ENCODE peak calls at places on chromosome 21, in six cellular contexts. One of them, this sample, is unnamed.

GRCh38 chr21:31660134-31660565 is 657 bp downstream of the SOD1 start:
- DNase-seq in CD8-positive, alpha-beta T cell: no peak
- DNase-seq in lower lobe of right lung: no peak
- DNase-seq in psoas muscle: no peak
- DNase-seq in body of pancreas: no peak
- DNase-seq in endothelial cell: peak
- DNase-seq in this sample: peak

GRCh38 chr21:43940672-43941071 is 71.4 kb upstream of the TRAPPC10 start:
- DNase-seq in endothelial cell: no peak
- DNase-seq in CD8-positive, alpha-beta T cell: no peak
- DNase-seq in lower lobe of right lung: no peak
- DNase-seq in psoas muscle: no peak
- DNase-seq in body of pancreas: no peak
- DNase-seq in this sample: no peak

GRCh38 chr21:46650476-46651098 is 15.1 kb downstream of the PRMT2 start:
- DNase-seq in psoas muscle: no peak
- DNase-seq in endothelial cell: no peak
- DNase-seq in CD8-positive, alpha-beta T cell: no peak
- DNase-seq in lower lobe of right lung: no peak
- DNase-seq in body of pancreas: no peak
- DNase-seq in this sample: no peak

GRCh38 chr21:46661211-46661625 is 25.7 kb downstream of the PRMT2 start:
- DNase-seq in lower lobe of right lung: peak
- DNase-seq in psoas muscle: peak
- DNase-seq in CD8-positive, alpha-beta T cell: no peak
- DNase-seq in endothelial cell: peak
- DNase-seq in body of pancreas: peak
- DNase-seq in this sample: peak

GRCh38 chr21:36980280-36981048 is 14.0 kb upstream of the HLCS start:
- DNase-seq in lower lobe of right lung: peak
- DNase-seq in psoas muscle: peak
- DNase-seq in CD8-positive, alpha-beta T cell: no peak
- DNase-seq in body of pancreas: peak
- DNase-seq in endothelial cell: peak
- DNase-seq in this sample: no peak

GRCh38 chr21:41559658-41560599 is 52.0 kb upstream of the TMPRSS2 start:
- DNase-seq in endothelial cell: no peak
- DNase-seq in CD8-positive, alpha-beta T cell: no peak
- DNase-seq in lower lobe of right lung: no peak
- DNase-seq in psoas muscle: no peak
- DNase-seq in body of pancreas: no peak
- DNase-seq in this sample: no peak

GRCh38 chr21:35989185-35989735 is 71.1 kb downstream of the SETD4 start:
- DNase-seq in endothelial cell: no peak
- DNase-seq in CD8-positive, alpha-beta T cell: no peak
- DNase-seq in psoas muscle: peak
- DNase-seq in body of pancreas: no peak
- DNase-seq in lower lobe of right lung: peak
- DNase-seq in this sample: no peak

GRCh38 chr21:41631564-41632461 is 123.9 kb upstream of the TMPRSS2 start:
- DNase-seq in endothelial cell: no peak
- DNase-seq in psoas muscle: no peak
- DNase-seq in lower lobe of right lung: peak
- DNase-seq in CD8-positive, alpha-beta T cell: no peak
- DNase-seq in body of pancreas: peak
- DNase-seq in this sample: no peak

GRCh38 chr21:37149411-37149810 is 76.4 kb downstream of the TTC3 start:
- DNase-seq in endothelial cell: no peak
- DNase-seq in CD8-positive, alpha-beta T cell: no peak
- DNase-seq in body of pancreas: no peak
- DNase-seq in lower lobe of right lung: no peak
- DNase-seq in psoas muscle: no peak
- DNase-seq in this sample: no peak

GRCh38 chr21:46441961-46442498 is 16.7 kb upstream of the DIP2A start:
- DNase-seq in psoas muscle: peak
- DNase-seq in endothelial cell: no peak
- DNase-seq in body of pancreas: no peak
- DNase-seq in lower lobe of right lung: peak
- DNase-seq in CD8-positive, alpha-beta T cell: no peak
- DNase-seq in this sample: no peak

GRCh38 chr21:46024983-46025860 is 43.7 kb downstream of the COL6A1 start:
- DNase-seq in body of pancreas: no peak
- DNase-seq in lower lobe of right lung: no peak
- DNase-seq in CD8-positive, alpha-beta T cell: no peak
- DNase-seq in psoas muscle: no peak
- DNase-seq in endothelial cell: no peak
- DNase-seq in this sample: no peak

GRCh38 chr21:35611752-35612151 is 448.6 kb downstream of the SETD4 start:
- DNase-seq in endothelial cell: no peak
- DNase-seq in psoas muscle: no peak
- DNase-seq in body of pancreas: no peak
- DNase-seq in CD8-positive, alpha-beta T cell: no peak
- DNase-seq in lower lobe of right lung: no peak
- DNase-seq in this sample: no peak

GRCh38 chr21:32834825-32835224 is 63.3 kb upstream of the PAXBP1 start:
- DNase-seq in CD8-positive, alpha-beta T cell: no peak
- DNase-seq in body of pancreas: no peak
- DNase-seq in psoas muscle: no peak
- DNase-seq in lower lobe of right lung: no peak
- DNase-seq in endothelial cell: no peak
- DNase-seq in this sample: no peak

GRCh38 chr21:14773777-14774345 is 227.7 kb upstream of the SAMSN1 start:
- DNase-seq in lower lobe of right lung: peak
- DNase-seq in body of pancreas: peak
- DNase-seq in endothelial cell: peak
- DNase-seq in psoas muscle: peak
- DNase-seq in CD8-positive, alpha-beta T cell: peak
- DNase-seq in this sample: peak
- TF ChIP-seq CTCF in lower lobe of right lung: peak
- TF ChIP-seq CTCF in body of pancreas: peak
- TF ChIP-seq CTCF in endothelial cell: peak
- TF ChIP-seq CTCF in psoas muscle: peak
- TF ChIP-seq CTCF in CD8-positive, alpha-beta T cell: peak
- TF ChIP-seq CTCF in this sample: peak

DNA sequence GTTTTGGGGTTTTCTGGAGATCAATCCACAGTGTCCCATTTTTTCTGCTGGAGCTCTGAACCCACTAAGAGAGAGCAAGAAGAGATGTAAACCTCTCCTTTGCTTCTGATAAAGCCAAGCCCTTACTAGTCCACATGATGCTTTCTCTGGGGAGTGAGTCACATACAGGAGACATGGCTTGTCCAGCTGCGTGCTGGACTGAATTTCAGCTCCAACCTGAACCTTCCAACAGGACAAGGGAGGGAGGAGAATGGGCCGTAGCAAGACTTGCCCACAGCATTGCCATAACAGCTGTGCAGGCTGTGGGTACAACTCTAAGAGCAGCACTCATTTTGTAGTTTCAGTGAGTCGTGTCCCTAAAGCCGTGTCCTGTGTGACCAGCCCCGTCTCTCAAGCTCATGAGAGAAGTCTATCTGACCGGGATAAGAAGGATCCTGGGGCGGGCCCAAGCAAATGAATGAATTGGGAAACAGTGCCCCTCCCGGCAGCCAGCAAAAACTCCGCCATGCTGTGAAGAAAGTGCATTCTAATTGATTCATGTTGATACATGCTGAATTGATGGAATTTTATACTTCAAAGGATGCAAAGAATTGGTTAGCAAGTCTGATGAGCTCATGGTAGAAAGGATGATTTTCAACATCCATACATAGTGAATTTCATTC is 195.2 kb downstream of the GABPA start:
- DNase-seq in body of pancreas: no peak
- DNase-seq in endothelial cell: no peak
- DNase-seq in lower lobe of right lung: no peak
- DNase-seq in psoas muscle: peak
- DNase-seq in CD8-positive, alpha-beta T cell: no peak
- DNase-seq in this sample: no peak
- TF ChIP-seq CTCF in body of pancreas: no peak
- TF ChIP-seq CTCF in endothelial cell: no peak
- TF ChIP-seq CTCF in lower lobe of right lung: no peak
- TF ChIP-seq CTCF in psoas muscle: no peak
- TF ChIP-seq CTCF in CD8-positive, alpha-beta T cell: no peak
- TF ChIP-seq CTCF in this sample: no peak

GRCh38 chr21:28016571-28016970 is 976.1 kb downstream of the LTN1 start:
- DNase-seq in lower lobe of right lung: no peak
- DNase-seq in endothelial cell: no peak
- DNase-seq in body of pancreas: no peak
- DNase-seq in psoas muscle: no peak
- DNase-seq in CD8-positive, alpha-beta T cell: no peak
- DNase-seq in this sample: no peak

GRCh38 chr21:28018213-28018612 is 974.5 kb downstream of the LTN1 start:
- DNase-seq in lower lobe of right lung: no peak
- DNase-seq in CD8-positive, alpha-beta T cell: no peak
- DNase-seq in endothelial cell: no peak
- DNase-seq in psoas muscle: no peak
- DNase-seq in body of pancreas: no peak
- DNase-seq in this sample: no peak

DNA sequence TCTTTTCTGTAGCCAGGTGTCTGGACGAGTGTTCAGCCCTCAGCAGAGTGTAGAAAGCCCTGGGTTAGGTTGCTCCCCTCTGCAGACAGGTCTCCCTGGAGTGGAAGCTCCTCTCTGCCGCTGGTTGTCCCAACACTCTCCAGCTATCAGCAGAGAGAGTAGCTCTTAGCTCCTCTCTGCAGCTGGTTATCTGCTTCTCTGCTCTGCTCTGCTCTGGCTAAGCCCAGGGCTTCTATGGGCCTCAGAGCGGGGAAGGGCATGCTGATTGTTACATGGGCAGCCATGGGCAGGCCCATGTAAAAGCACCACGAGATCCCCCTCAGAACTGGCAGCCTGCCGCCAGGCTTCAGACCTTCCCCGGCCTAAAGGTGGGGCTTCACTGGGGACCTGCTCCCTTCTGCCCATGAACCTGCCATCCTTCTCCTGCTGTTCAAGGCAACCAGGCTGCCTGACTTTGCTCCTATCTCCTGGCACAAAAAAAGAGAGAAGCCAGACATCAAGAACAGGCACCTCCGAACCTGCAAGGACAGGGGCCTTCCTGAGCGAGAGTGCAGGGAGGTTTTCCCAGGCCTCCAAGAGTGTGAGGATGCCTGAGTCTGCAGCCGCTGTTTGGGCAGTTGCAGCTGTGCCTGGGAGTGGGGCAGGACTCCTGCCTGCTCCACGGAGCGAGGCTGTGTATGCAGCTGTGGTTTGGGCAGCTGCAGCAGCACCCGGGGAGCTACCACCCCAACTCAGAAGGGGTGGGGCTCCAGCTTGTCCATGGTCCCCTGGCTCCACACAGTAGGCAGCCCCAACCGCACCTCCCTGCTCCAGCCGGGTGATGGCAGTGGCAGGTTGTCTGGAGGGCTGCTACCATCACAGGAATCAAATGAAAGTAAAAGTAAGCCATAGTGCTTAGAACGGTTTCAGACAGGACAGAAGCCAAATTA is 973.7 kb downstream of the LTN1 start:
- DNase-seq in lower lobe of right lung: no peak
- DNase-seq in body of pancreas: peak
- DNase-seq in endothelial cell: no peak
- DNase-seq in CD8-positive, alpha-beta T cell: no peak
- DNase-seq in psoas muscle: peak
- DNase-seq in this sample: no peak
- TF ChIP-seq CTCF in lower lobe of right lung: no peak
- TF ChIP-seq CTCF in body of pancreas: no peak
- TF ChIP-seq CTCF in endothelial cell: no peak
- TF ChIP-seq CTCF in CD8-positive, alpha-beta T cell: no peak
- TF ChIP-seq CTCF in psoas muscle: peak
- TF ChIP-seq CTCF in this sample: no peak

DNA sequence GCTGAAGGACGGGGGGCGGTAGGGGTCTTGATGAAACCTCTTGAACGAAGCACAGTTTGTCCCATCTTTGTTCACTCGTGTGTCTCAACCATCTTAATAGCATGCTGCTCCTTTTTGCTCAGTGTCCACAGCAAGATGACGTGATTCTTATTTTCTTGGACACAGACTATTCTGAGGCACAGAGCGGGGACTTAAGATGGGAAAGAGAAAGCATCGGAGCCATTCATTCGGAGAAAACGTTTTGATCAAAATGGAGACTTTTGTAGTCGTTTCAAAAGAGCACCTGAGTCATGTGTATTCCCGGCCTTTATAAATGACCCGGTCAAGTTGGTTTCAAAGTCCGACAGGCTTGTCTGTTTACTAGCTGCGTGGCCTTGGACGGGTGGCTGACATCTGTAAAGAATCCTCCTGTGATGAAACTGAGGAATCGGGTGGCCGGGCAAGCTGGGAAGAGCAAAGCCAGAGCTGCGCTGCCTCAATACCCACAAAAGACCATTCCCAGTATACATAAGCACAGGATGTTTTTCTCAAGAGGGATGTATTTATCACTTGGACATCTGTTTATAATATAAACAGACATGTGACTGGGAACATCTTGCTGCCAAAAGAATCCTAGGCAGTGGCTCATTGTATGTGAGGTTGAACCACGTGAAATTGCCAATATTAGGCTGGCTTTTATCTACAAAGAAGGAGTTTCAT is 18.5 kb downstream of the ETS2 start:
- DNase-seq in body of pancreas: no peak
- DNase-seq in CD8-positive, alpha-beta T cell: no peak
- DNase-seq in psoas muscle: no peak
- DNase-seq in lower lobe of right lung: no peak
- DNase-seq in endothelial cell: no peak
- DNase-seq in this sample: no peak
- TF ChIP-seq CTCF in body of pancreas: no peak
- TF ChIP-seq CTCF in CD8-positive, alpha-beta T cell: no peak
- TF ChIP-seq CTCF in psoas muscle: no peak
- TF ChIP-seq CTCF in lower lobe of right lung: no peak
- TF ChIP-seq CTCF in endothelial cell: no peak
- TF ChIP-seq CTCF in this sample: no peak

DNA sequence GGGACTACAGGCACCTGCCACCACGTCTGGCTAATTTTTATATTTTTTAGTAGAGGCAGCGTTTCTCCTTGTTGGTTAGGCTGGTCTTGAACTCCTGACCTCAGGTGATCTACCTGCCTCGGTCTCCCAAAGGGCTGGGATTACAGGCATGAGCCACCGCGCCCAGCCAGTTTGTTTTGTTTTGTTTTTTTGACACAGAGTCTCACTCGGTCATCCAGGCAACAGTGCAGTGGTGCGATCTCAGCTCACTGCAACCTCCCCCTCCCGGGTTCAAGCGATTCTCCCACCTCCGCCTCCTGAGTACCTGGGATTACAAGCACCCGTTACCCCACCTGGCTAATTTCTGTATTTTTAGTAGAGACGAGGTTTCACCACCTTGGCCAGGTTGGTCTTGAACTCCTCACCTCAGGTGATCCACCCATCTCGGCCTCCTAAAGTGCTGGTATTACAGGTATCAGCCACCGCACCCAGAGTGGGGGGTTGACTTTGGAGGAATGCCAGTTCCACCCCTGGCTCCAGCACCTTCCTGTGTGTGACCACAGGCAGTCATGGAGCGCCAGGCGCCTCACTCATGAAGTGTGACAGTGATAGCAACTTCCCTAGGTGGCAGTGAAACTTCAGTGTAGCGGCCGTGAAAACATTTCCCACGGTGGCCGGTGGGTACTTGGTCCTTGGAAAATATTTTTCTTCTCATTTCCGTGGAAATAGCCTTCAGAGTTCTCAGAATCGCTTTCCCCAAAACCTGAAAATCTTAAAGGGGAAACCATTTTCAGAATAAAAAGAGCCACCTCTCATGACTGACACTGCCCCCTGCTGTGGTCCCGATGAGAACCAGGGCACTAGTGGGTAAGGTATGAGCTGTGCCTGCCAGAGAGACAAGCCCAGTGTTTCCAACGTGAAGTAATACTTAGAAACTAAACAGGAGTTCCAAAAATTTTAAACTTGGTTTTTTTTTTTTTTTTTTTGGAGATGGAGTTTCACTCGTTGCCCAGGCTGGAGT is 48.6 kb downstream of the WDR4 start:
- DNase-seq in psoas muscle: no peak
- DNase-seq in CD8-positive, alpha-beta T cell: no peak
- DNase-seq in lower lobe of right lung: no peak
- DNase-seq in body of pancreas: no peak
- DNase-seq in endothelial cell: no peak
- DNase-seq in this sample: no peak
- TF ChIP-seq CTCF in psoas muscle: no peak
- TF ChIP-seq CTCF in CD8-positive, alpha-beta T cell: no peak
- TF ChIP-seq CTCF in lower lobe of right lung: peak
- TF ChIP-seq CTCF in body of pancreas: no peak
- TF ChIP-seq CTCF in endothelial cell: no peak
- TF ChIP-seq CTCF in this sample: no peak

This sample was measured in neural crest cell.